ENCODE peak calls at places on chromosome 2, in five cellular contexts. Q is esophagus squamous epithelium, Z is prostate gland, V is right lobe of liver, J is H54. A is an unnamed sample.
A peak's percentile ranks its signal among the peaks of the same experiment; 100 is the strongest.

GRCh38 chr2:66439291-66440010 is 4.5 kb downstream of the MEIS1 start:
- DNase-seq in Q (no peak), V (no peak), J (peak; percentile 14), Z (no peak), A (peak; percentile 43)

GRCh38 chr2:133605031-133605773 is 36.9 kb upstream of the NCKAP5 start:
- DNase-seq in Z (no peak), V (no peak), Q (no peak), J (no peak), A (no peak)

GRCh38 chr2:60998628-60999545 is 18.6 kb upstream of the PEX13 start:
- DNase-seq in Z (no peak), Q (no peak), J (peak; percentile 20), V (no peak), A (no peak)

GRCh38 chr2:24881623-24882022 is 38.4 kb downstream of the ADCY3 start:
- DNase-seq in Z (no peak), J (no peak), Q (no peak), V (no peak), A (no peak)

GRCh38 chr2:217903859-217904613 is 98.8 kb downstream of the TNS1 start:
- DNase-seq in Z (peak; percentile 65), V (peak; percentile 93), Q (no peak), J (no peak), A (peak; percentile 65)

GRCh38 chr2:48927355-48927754 is 171.8 kb upstream of the LHCGR start:
- DNase-seq in J (no peak), V (no peak), Q (no peak), Z (no peak), A (no peak)

GRCh38 chr2:15938803-15939555 is 1.4 kb upstream of the MYCN start:
- DNase-seq in V (no peak), J (no peak), Q (no peak), Z (no peak), A (no peak)

GRCh38 chr2:97734061-97734912 is 20.9 kb downstream of the ZAP70 start:
- DNase-seq in V (no peak), J (no peak), Z (no peak), Q (no peak), A (no peak)

GRCh38 chr2:128301501-128301966 is 17.1 kb downstream of the HS6ST1 start:
- DNase-seq in Q (no peak), Z (no peak), J (peak; percentile 69), V (no peak), A (no peak)

GRCh38 chr2:8571286-8571791 is 110.5 kb upstream of the ID2 start:
- DNase-seq in Z (no peak), V (peak; percentile 38), Q (no peak), J (no peak), A (peak; percentile 45)

GRCh38 chr2:54061272-54061671 is 54.1 kb upstream of the ACYP2 start:
- DNase-seq in V (no peak), J (no peak), Z (no peak), Q (no peak), A (no peak)

GRCh38 chr2:72004976-72005375 is 142.7 kb downstream of the CYP26B1 start:
- DNase-seq in Z (no peak), J (no peak), V (no peak), Q (no peak), A (no peak)

GRCh38 chr2:68663371-68664156 is 20.2 kb downstream of the PROKR1 start:
- DNase-seq in Q (no peak), Z (no peak), V (no peak), J (no peak), A (no peak)

GRCh38 chr2:72080286-72081145 is 67.1 kb downstream of the CYP26B1 start:
- DNase-seq in V (no peak), Z (no peak), Q (no peak), J (no peak), A (no peak)

GRCh38 chr2:74882299-74882687 is 48.4 kb downstream of the HK2 start:
- DNase-seq in J (no peak), Q (no peak), V (no peak), Z (no peak), A (no peak)

GRCh38 chr2:150783015-150783414 is 295.5 kb upstream of the RND3 start:
- DNase-seq in Q (no peak), V (no peak), J (no peak), Z (no peak), A (no peak)

DNA sequence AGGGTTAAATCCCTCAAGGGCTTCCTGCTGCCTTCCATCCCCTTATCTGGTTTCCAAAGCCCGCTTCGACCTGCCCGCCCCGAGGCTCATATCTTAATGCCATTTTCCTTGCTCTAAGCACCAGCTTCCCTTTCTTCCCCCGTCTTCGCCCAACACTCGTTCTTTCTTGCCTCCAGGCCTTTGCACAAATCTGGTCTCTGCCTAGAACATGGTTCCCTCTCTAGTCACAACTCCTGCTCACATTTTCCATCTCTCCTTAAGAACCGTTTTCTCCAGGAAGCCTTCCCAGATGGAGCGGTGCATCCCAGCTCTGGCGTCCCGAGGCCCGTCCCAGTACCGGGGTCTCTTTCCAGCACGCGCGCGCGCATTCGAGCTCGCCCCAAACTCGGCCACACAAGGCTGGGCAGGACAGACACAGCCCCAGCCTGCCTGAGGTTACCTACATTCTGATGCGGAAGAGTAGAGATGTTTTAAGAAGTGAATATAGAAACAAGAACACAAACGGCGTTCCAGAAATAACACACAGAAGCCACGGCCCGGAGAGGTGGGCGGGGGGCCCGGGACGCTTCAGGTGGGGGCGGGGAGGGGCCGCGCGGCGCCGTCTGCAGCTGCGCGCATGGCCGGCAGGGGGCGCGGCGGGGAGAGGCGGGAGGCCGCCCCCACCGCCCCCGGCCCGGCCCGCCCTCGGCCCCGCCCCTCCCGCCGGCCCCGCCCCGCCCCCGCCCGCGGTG is at the start of gene DGKD:
- DNase-seq in Q (no peak), V (peak; percentile 69), J (no peak), Z (peak; percentile 38), A (peak; percentile 87)
- TF ChIP-seq POLR2A in Q (no peak), V (no peak), J (no peak), Z (no peak), A (no peak)

GRCh38 chr2:33478968-33479691 is 2.7 kb downstream of the RASGRP3 start:
- DNase-seq in J (no peak), Q (no peak), Z (no peak), V (no peak), A (peak; percentile 51)
- TF ChIP-seq POLR2A in J (no peak), Q (no peak), Z (no peak), V (no peak), A (no peak)

GRCh38 chr2:215404357-215404719 is 31.5 kb downstream of the FN1 start:
- DNase-seq in V (no peak), Z (no peak), Q (no peak), J (no peak), A (no peak)

GRCh38 chr2:215405722-215406581 is 29.9 kb downstream of the FN1 start:
- DNase-seq in Q (no peak), Z (no peak), J (no peak), V (no peak), A (no peak)

GRCh38 chr2:215407596-215408264 is 28.1 kb downstream of the FN1 start:
- DNase-seq in Q (no peak), J (no peak), Z (no peak), V (no peak), A (no peak)

GRCh38 chr2:215409331-215410127 is 26.3 kb downstream of the FN1 start:
- DNase-seq in V (no peak), Z (no peak), Q (no peak), J (no peak), A (no peak)

GRCh38 chr2:215407061-215407460 is 28.8 kb downstream of the FN1 start:
- DNase-seq in V (no peak), Z (no peak), J (no peak), Q (no peak), A (no peak)
- TF ChIP-seq POLR2A in V (no peak), Z (no peak), J (no peak), Q (no peak), A (no peak)

GRCh38 chr2:173355132-173355865 is 627 bp downstream of the CDCA7 start:
- DNase-seq in Q (no peak), Z (peak; percentile 9), J (peak; percentile 42), V (no peak), A (no peak)
- TF ChIP-seq POLR2A in Q (no peak), Z (no peak), J (no peak), V (no peak), A (no peak)

GRCh38 chr2:213285404-213285803 is 1.1 kb downstream of the SPAG16 start:
- DNase-seq in Q (no peak), V (no peak), Z (no peak), J (no peak), A (no peak)

GRCh38 chr2:213281156-213281555 is 3.1 kb upstream of the SPAG16 start:
- DNase-seq in J (no peak), V (no peak), Q (no peak), Z (no peak), A (no peak)

GRCh38 chr2:213288913-213289700 is 4.8 kb downstream of the SPAG16 start:
- DNase-seq in V (no peak), Q (no peak), Z (no peak), J (no peak), A (no peak)

GRCh38 chr2:213279961-213280360 is 4.3 kb upstream of the SPAG16 start:
- DNase-seq in Z (no peak), Q (no peak), V (no peak), J (no peak), A (no peak)

GRCh38 chr2:213284105-213285090 is at the start of gene SPAG16:
- DNase-seq in Q (peak; percentile 85), Z (peak; percentile 91), J (peak; percentile 91), V (peak; percentile 98), A (peak; percentile 92)
- TF ChIP-seq POLR2A in Q (no peak), Z (peak; percentile 45), J (peak; percentile 56), V (peak; percentile 24), A (no peak)

GRCh38 chr2:23655862-23656596 is 270.9 kb downstream of the ATAD2B start:
- DNase-seq in V (no peak), J (no peak), Z (no peak), Q (no peak), A (no peak)
- TF ChIP-seq POLR2A in V (no peak), J (no peak), Z (no peak), Q (no peak), A (no peak)

DNA sequence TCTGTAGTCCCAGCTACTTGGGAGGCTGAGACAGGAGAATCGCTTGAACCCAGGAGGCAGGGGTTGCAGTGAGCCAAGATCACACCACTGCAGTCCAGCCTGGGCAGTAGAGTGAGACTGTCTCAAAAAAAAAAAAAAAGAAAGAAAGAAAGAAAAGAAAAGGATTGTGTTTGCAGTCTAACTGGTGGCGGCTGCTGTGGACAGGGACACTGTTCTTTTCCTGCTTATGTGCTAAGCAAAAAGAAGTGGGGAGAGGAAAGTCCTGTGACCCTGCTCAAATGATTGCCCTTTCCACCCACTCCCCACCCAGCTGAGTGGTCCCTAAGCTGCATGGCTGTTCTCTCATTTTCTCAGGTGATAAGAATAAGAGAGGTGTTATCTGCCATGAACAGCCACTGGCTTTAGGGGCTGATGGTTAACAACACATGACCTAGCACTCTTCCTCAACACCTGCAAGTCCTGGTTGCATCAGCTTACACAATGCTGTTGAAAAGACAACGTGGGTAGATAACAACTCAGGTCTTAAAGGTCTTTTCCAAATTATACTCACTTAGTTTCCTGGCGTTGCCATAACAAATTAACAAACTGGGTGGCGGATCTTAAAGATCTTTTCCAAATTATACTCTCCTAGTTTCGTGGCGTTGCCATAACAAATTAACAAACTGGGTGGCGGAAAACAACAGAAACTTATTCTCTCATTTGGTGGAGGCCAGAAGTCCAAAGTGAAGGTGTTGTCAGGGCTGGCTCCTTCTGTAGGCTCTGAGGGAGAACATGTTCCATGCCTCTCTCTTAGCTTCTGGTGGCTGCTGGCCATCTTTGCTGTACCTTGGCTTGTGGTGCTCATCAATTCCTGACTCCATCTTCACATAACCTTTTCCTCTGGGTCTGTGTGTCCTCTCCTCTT is 90.3 kb upstream of the RTN4 start:
- DNase-seq in Z (no peak), J (no peak), Q (no peak), V (no peak), A (no peak)
- TF ChIP-seq POLR2A in Z (no peak), J (no peak), Q (no peak), V (no peak), A (no peak)